ENCODE peak calls at places on chromosomes 2 and 18, in seven cellular contexts. W is PC-9, I is tibial nerve, O is neural crest cell, D is AG09319, Z is right lobe of liver, T is stomach. Y is an unnamed sample.

GRCh38 chr2:10495311-10495987 is 47.3 kb upstream of the ODC1 start:
- DNase-seq in W (no peak), I (no peak), O (no peak), D (no peak), Z (peak), T (no peak), Y (no peak)

GRCh38 chr2:218400167-218400929 is 680 bp downstream of the CTDSP1 start:
- DNase-seq in W (peak), I (no peak), O (no peak), D (no peak), Z (peak), T (no peak), Y (peak)

GRCh38 chr2:37378411-37378810 is 34.0 kb downstream of the QPCT start:
- DNase-seq in W (peak), I (peak), O (no peak), D (no peak), Z (no peak), T (no peak), Y (no peak)

GRCh38 chr2:67503066-67503795 is 106.1 kb downstream of the ETAA1 start:
- DNase-seq in W (no peak), I (no peak), O (no peak), D (no peak), Z (no peak), T (no peak), Y (no peak)

GRCh38 chr2:215771241-215771640 is 242.1 kb downstream of the MREG start:
- DNase-seq in W (no peak), I (no peak), O (no peak), D (no peak), Z (no peak), T (no peak), Y (no peak)

GRCh38 chr2:102708847-102709559 is 52.8 kb upstream of the TMEM182 start:
- DNase-seq in W (peak), I (no peak), O (no peak), D (no peak), Z (no peak), T (no peak), Y (no peak)

GRCh38 chr2:235570256-235570655 is 76.4 kb downstream of the AGAP1 start:
- DNase-seq in W (peak), I (no peak), O (no peak), D (no peak), Z (no peak), T (no peak), Y (no peak)

GRCh38 chr18:77138270-77138669 is 5.7 kb upstream of the MBP start:
- DNase-seq in W (no peak), I (no peak), O (no peak), D (no peak), Z (no peak), T (peak), Y (no peak)

GRCh38 chr2:231185886-231186285 is 12.5 kb upstream of the ARMC9 start:
- DNase-seq in W (no peak), I (no peak), O (no peak), D (no peak), Z (no peak), T (peak), Y (no peak)

GRCh38 chr2:25805987-25806386 is 72.3 kb downstream of the ASXL2 start:
- DNase-seq in W (no peak), I (no peak), O (no peak), D (no peak), Z (no peak), T (no peak), Y (no peak)

GRCh38 chr2:199895406-199895805 is 15.7 kb upstream of the C2orf69 start:
- DNase-seq in W (no peak), I (no peak), O (no peak), D (no peak), Z (no peak), T (no peak), Y (no peak)

GRCh38 chr2:165847001-165847400 is 53.0 kb upstream of the GALNT3 start:
- DNase-seq in W (no peak), I (no peak), O (no peak), D (no peak), Z (no peak), T (no peak), Y (no peak)

GRCh38 chr2:166957686-166958085 is 69.4 kb downstream of the XIRP2 start:
- DNase-seq in W (no peak), I (no peak), O (no peak), D (no peak), Z (no peak), T (no peak), Y (no peak)

GRCh38 chr2:203918264-203918663 is 18.3 kb upstream of the ICOS start:
- DNase-seq in W (no peak), I (no peak), O (no peak), D (no peak), Z (no peak), T (no peak), Y (no peak)

GRCh38 chr18:3089579-3089978 is 76.6 kb upstream of the LPIN2 start:
- DNase-seq in W (no peak), I (no peak), O (no peak), D (no peak), Z (no peak), T (no peak), Y (no peak)

GRCh38 chr2:213213186-213213585 is 61.8 kb upstream of the IKZF2 start:
- DNase-seq in W (no peak), I (no peak), O (no peak), D (no peak), Z (no peak), T (no peak), Y (no peak)

GRCh38 chr2:61530365-61531148 is 7.6 kb downstream of the XPO1 start:
- DNase-seq in W (no peak), I (no peak), O (no peak), D (no peak), Z (no peak), T (no peak), Y (no peak)

GRCh38 chr2:47617028-47617427 is 165.9 kb upstream of the MSH6 start:
- DNase-seq in W (no peak), I (no peak), O (peak), D (no peak), Z (no peak), T (no peak), Y (no peak)

GRCh38 chr2:110780461-110780860 is 48.1 kb downstream of the ACOXL start:
- DNase-seq in W (no peak), I (no peak), O (no peak), D (no peak), Z (no peak), T (no peak), Y (no peak)

GRCh38 chr2:70923378-70924015 is 12.2 kb upstream of the ATP6V1B1 start:
- DNase-seq in W (no peak), I (no peak), O (no peak), D (no peak), Z (peak), T (peak), Y (no peak)

GRCh38 chr2:17857016-17857415 is 21.5 kb upstream of the KCNS3 start:
- DNase-seq in W (no peak), I (no peak), O (no peak), D (no peak), Z (no peak), T (no peak), Y (no peak)

GRCh38 chr18:12883003-12883683 is 894 bp downstream of the PTPN2 start:
- DNase-seq in W (no peak), I (no peak), O (no peak), D (no peak), Z (no peak), T (peak), Y (no peak)

GRCh38 chr18:62505669-62506494 is 16.9 kb upstream of the ZCCHC2 start:
- DNase-seq in W (no peak), I (no peak), O (no peak), D (no peak), Z (no peak), T (no peak), Y (peak)

GRCh38 chr2:239400000-239400831 is 604 bp downstream of the HDAC4 start:
- DNase-seq in W (peak), I (no peak), O (no peak), D (no peak), Z (no peak), T (no peak), Y (no peak)

GRCh38 chr2:59789523-59789922 is 763.9 kb downstream of the BCL11A start:
- DNase-seq in W (no peak), I (no peak), O (no peak), D (no peak), Z (no peak), T (no peak), Y (no peak)

GRCh38 chr2:8650256-8650655 is 31.6 kb upstream of the ID2 start:
- DNase-seq in W (no peak), I (no peak), O (no peak), D (no peak), Z (no peak), T (no peak), Y (no peak)

GRCh38 chr2:85326406-85326945 is 1.3 kb downstream of the TGOLN2 start:
- DNase-seq in W (no peak), I (no peak), O (no peak), D (no peak), Z (no peak), T (no peak), Y (peak)

GRCh38 chr2:10137053-10137843 is 14.7 kb downstream of the RRM2 start:
- DNase-seq in W (no peak), I (no peak), O (no peak), D (no peak), Z (no peak), T (no peak), Y (no peak)

GRCh38 chr2:238910751-238911351 is 63.0 kb downstream of the TWIST2 start:
- DNase-seq in W (peak), I (no peak), O (no peak), D (no peak), Z (peak), T (peak), Y (no peak)

GRCh38 chr2:84700006-84700405 is 180.9 kb downstream of the TRABD2A start:
- DNase-seq in W (no peak), I (no peak), O (no peak), D (no peak), Z (no peak), T (no peak), Y (no peak)

GRCh38 chr2:54667726-54668650 is 55.5 kb upstream of the EML6 start:
- DNase-seq in W (no peak), I (no peak), O (no peak), D (no peak), Z (no peak), T (no peak), Y (no peak)

GRCh38 chr2:16162491-16163040 is 222.2 kb downstream of the MYCN start:
- DNase-seq in W (no peak), I (no peak), O (no peak), D (no peak), Z (no peak), T (no peak), Y (no peak)

GRCh38 chr2:20454036-20454981 is 7.4 kb downstream of the RHOB start:
- DNase-seq in W (no peak), I (no peak), O (no peak), D (no peak), Z (no peak), T (peak), Y (no peak)

GRCh38 chr2:14016289-14016955 is 616.1 kb upstream of the LRATD1 start:
- DNase-seq in W (no peak), I (no peak), O (no peak), D (no peak), Z (no peak), T (peak), Y (no peak)

GRCh38 chr2:46983065-46983801 is 67.6 kb upstream of the MCFD2 start:
- DNase-seq in W (no peak), I (no peak), O (no peak), D (no peak), Z (no peak), T (peak), Y (peak)

GRCh38 chr2:232643813-232644347 is 10.5 kb downstream of the EFHD1 start:
- DNase-seq in W (no peak), I (no peak), O (no peak), D (no peak), Z (no peak), T (no peak), Y (no peak)

GRCh38 chr2:165791811-165792454 is 2.1 kb downstream of the GALNT3 start:
- DNase-seq in W (no peak), I (no peak), O (no peak), D (no peak), Z (no peak), T (no peak), Y (no peak)

GRCh38 chr2:175414872-175415487 is 233.5 kb upstream of the ATP5MC3 start:
- DNase-seq in W (peak), I (peak), O (peak), D (peak), Z (peak), T (peak), Y (peak)

DNA sequence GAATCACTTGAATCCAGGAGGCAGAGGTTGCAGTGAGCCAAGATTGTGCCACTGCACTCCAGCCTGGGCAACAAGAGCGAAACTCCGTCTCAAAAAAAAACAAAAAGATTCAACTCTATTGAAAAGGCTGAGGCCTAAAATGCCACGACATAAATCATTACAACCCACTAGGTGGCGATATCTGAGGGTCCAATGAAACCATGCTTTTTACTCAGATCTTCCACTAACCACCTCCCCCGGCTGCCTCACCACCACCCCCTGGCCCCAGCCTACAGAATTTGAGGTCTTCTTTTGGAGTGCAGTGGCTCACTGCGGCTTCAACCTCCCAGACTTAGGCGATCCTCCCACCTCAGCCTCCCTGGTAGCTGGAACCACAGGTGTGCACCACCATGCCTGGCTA is 57.5 kb downstream of the AP1S3 start:
- DNase-seq in W (peak), I (no peak), O (peak), D (no peak), Z (no peak), T (no peak), Y (peak)
- TF ChIP-seq CTCF in W (peak), I (no peak), O (peak), D (peak), Z (peak), T (peak), Y (peak)

GRCh38 chr2:75065402-75066008 is 107.1 kb downstream of the POLE4 start:
- DNase-seq in W (no peak), I (no peak), O (no peak), D (no peak), Z (no peak), T (no peak), Y (no peak)

GRCh38 chr2:75067506-75067905 is 109.1 kb downstream of the POLE4 start:
- DNase-seq in W (no peak), I (no peak), O (no peak), D (no peak), Z (no peak), T (no peak), Y (no peak)

GRCh38 chr2:75071766-75072165 is 113.3 kb downstream of the POLE4 start:
- DNase-seq in W (no peak), I (no peak), O (no peak), D (no peak), Z (no peak), T (no peak), Y (no peak)

GRCh38 chr2:75066121-75066520 is 107.7 kb downstream of the POLE4 start:
- DNase-seq in W (no peak), I (no peak), O (no peak), D (no peak), Z (no peak), T (no peak), Y (no peak)

GRCh38 chr2:75068546-75068945 is 110.1 kb downstream of the POLE4 start:
- DNase-seq in W (no peak), I (no peak), O (no peak), D (no peak), Z (no peak), T (no peak), Y (no peak)
- TF ChIP-seq CTCF in W (no peak), I (no peak), O (no peak), D (no peak), Z (no peak), T (no peak), Y (no peak)

DNA sequence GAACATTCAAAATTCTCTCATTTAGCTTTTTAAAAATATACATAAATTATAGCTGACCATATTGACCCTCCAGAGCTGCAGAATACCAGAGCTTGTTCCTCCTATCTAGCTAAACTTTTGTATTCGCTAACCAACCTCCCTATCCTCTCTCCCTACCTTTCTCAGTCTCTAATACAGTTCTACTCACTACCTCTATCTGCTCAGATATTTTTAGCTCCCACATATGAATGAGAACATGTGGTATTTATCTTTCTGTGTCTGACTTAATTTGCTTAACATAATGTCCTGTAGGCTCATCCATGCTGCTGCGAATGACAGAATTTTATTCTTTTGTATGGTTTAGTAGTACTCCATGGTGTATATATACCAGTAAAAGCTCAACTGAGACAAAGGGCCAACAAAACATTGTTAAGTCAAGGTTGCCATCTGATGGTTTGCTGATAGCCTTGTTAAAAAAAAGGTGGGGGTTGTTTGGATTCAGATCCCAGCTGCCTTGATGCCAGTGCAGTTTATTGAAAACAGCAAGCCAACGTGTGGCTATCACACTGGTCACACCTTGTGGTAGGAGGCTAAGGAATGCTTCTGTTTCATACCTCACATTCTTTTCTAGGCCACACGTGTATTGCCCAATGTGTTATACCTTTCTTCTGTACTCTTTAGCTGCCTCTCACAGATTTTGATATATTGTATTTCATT is 101.5 kb downstream of the VWA3B start:
- DNase-seq in W (peak), I (no peak), O (no peak), D (no peak), Z (no peak), T (no peak), Y (peak)
- TF ChIP-seq CTCF in W (peak), I (no peak), O (no peak), D (no peak), Z (no peak), T (no peak), Y (peak)

DNA sequence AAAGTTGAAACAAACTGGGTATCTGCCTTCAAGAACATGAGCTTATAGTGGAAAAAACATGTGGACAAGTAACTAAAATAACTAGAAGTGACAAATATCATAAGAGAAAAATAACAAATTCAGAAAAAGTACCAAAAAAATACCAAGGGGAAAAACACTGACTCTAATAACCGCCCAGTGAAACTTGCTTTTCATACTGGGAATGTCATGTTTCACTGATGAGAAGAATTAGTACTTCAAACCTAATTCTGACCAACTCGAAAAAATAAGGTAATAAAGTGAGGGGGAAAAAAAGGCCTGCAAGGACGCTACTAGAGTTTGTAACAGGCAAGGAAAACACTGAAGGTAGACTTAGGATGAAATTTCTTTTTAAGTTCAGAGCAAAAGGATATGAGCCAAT is 83.6 kb downstream of the RTTN start:
- DNase-seq in W (no peak), I (no peak), O (no peak), D (no peak), Z (no peak), T (no peak), Y (no peak)
- TF ChIP-seq CTCF in W (no peak), I (no peak), O (no peak), D (no peak), Z (no peak), T (no peak), Y (no peak)

GRCh38 chr2:178070824-178071223 is 1.8 kb downstream of the PDE11A start:
- DNase-seq in W (no peak), I (no peak), O (no peak), D (no peak), Z (no peak), T (no peak), Y (no peak)

GRCh38 chr2:178075006-178075326 is 2.4 kb upstream of the PDE11A start:
- DNase-seq in W (peak), I (no peak), O (no peak), D (no peak), Z (no peak), T (no peak), Y (no peak)

GRCh38 chr2:178074123-178075005 is 1.8 kb upstream of the PDE11A start:
- DNase-seq in W (no peak), I (no peak), O (no peak), D (no peak), Z (no peak), T (no peak), Y (no peak)

GRCh38 chr2:178072000-178072382 is 586 bp downstream of the PDE11A start:
- DNase-seq in W (no peak), I (no peak), O (no peak), D (no peak), Z (no peak), T (no peak), Y (no peak)

DNA sequence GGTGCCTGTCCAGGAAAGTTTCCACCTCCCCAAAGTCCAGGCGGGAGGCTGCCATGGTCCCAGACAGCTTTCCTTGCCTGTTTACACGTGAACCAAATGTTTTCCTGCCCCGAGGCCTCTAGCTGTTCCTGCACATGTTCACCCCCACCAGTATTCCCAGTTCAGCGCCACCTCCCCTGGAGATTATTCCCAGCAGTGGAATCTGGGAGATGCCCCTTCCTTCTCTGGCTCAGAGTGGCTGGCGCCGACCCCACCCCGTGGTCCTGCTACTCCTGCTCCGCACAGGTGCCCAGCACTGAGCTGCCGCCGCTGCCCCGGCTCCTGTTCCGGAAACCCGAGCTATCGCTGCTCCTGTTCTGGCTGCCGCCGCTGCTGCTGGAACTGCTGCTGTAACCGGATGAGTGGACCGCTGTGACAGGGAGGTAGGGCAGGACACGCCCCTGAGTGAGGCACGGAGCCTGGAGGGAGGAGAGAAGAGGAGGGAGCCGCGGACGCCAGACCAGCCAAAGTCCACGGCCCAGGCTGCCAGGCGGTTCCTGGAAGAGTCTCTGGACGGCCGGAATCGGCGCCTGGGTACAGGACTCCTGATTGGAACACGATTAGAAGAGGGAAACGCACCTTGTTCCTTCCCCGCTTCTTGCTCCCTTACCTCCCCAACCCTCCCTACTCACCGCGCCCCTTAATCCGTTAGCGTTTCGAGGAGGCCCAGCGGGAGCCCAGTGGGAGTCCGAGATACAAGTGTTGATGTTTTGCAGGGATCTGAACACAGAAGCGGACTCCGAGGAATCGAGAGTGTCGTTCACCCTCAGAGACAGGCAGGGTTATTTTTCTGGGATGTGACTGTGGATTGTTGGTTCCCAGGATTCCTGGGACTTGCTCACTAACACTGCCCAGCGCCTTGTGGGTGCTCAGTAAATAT is at the start of gene PDE11A:
- DNase-seq in W (peak), I (peak), O (peak), D (peak), Z (peak), T (peak), Y (peak)
- TF ChIP-seq CTCF in W (no peak), I (no peak), O (no peak), D (no peak), Z (no peak), T (no peak), Y (no peak)